ENCODE peak calls at places on chromosomes 4 and X, in six cellular contexts. T, Y, J, F, I and G are unnamed samples.

GRCh38 chr4:2820216-2820982 is 23.2 kb upstream of the ADD1 start:
- DNase-seq in Y (peak; percentile 6), I (no peak), J (no peak), F (no peak), T (no peak), G (no peak)

GRCh38 chr4:184960505-184960971 is 57.8 kb upstream of the HELT start:
- DNase-seq in T (no peak), J (no peak), Y (no peak), F (no peak), I (no peak), G (no peak)

GRCh38 chrX:134478374-134478773 is 18.4 kb downstream of the HPRT1 start:
- DNase-seq in J (no peak), I (no peak), T (no peak), Y (no peak), F (no peak), G (no peak)

GRCh38 chrX:15815779-15816452 is 25.6 kb downstream of the ZRSR2 start:
- DNase-seq in I (peak; percentile 57), T (no peak), Y (no peak), F (no peak), J (peak; percentile 33), G (no peak)

GRCh38 chr4:152633118-152633517 is 46.7 kb downstream of the TMEM154 start:
- DNase-seq in J (no peak), F (no peak), T (no peak), Y (no peak), I (no peak), G (no peak)

GRCh38 chr4:123361195-123361861 is 35.3 kb upstream of the SPRY1 start:
- DNase-seq in J (peak; percentile 94), T (no peak), Y (no peak), F (no peak), I (peak; percentile 35), G (no peak)

GRCh38 chrX:71181558-71181909 is 36.9 kb downstream of the NLGN3 start:
- DNase-seq in I (no peak), F (peak; percentile 55), T (peak; percentile 15), Y (no peak), J (no peak), G (no peak)

GRCh38 chrX:7711167-7711566 is 131.8 kb upstream of the VCX start:
- DNase-seq in T (no peak), Y (no peak), F (no peak), I (peak; percentile 6), J (no peak), G (no peak)

GRCh38 chr4:91961504-91961903 is 342.3 kb upstream of the GRID2 start:
- DNase-seq in J (peak; percentile 30), T (no peak), Y (no peak), F (no peak), I (peak; percentile 15), G (no peak)

GRCh38 chrX:24479924-24480722 is 15.0 kb downstream of the PDK3 start:
- DNase-seq in T (peak; percentile 40), Y (no peak), I (peak; percentile 93), F (peak; percentile 70), J (peak; percentile 3), G (no peak)

GRCh38 chrX:134782796-134783195 is 124.5 kb upstream of the PLAC1 start:
- DNase-seq in J (peak; percentile 59), T (no peak), F (no peak), Y (no peak), I (peak; percentile 4), G (no peak)

GRCh38 chr4:109648266-109648996 is 54.8 kb downstream of the CASP6 start:
- DNase-seq in I (no peak), Y (no peak), T (no peak), F (no peak), J (no peak), G (no peak)

GRCh38 chrX:20433376-20433775 is 166.7 kb upstream of the RPS6KA3 start:
- DNase-seq in I (no peak), T (no peak), F (no peak), Y (no peak), J (peak; percentile 24), G (no peak)

GRCh38 chr4:7842384-7843279 is 97.0 kb downstream of the AFAP1 start:
- DNase-seq in Y (peak; percentile 48), T (no peak), I (peak; percentile 97), F (no peak), J (peak; percentile 99), G (no peak)

GRCh38 chr4:185909959-185910358 is 98.0 kb upstream of the SORBS2 start:
- DNase-seq in T (no peak), F (no peak), J (no peak), I (no peak), Y (no peak), G (no peak)

GRCh38 chr4:3116955-3117354 is 42.5 kb downstream of the HTT start:
- DNase-seq in I (no peak), J (no peak), F (no peak), Y (no peak), T (no peak), G (no peak)

GRCh38 chr4:118322831-118323502 is 29.8 kb downstream of the PRSS12 start:
- DNase-seq in Y (no peak), F (no peak), J (no peak), T (no peak), I (no peak), G (no peak)

GRCh38 chrX:34521563-34521962 is 135.5 kb downstream of the TMEM47 start:
- DNase-seq in I (peak; percentile 21), T (no peak), Y (no peak), J (peak; percentile 2), F (no peak), G (no peak)